ENCODE peak calls at places on chromosome 2, in four cellular contexts. O is CD8-positive, alpha-beta memory T cell; Z is ovary; K is psoas muscle. N is an unnamed sample. For H3K4me1 and H3K36me3, the result is how much of the 10 kb centered on the place peaks cover.

GRCh38 chr2:59073257-59073656 is 832.1 kb upstream of the FANCL start:
- DNase-seq in O (no peak), Z (no peak), K (no peak), N (no peak)

GRCh38 chr2:200040251-200040650 is 84.9 kb downstream of the MAIP1 start:
- DNase-seq in O (no peak), Z (no peak), K (no peak), N (no peak)

GRCh38 chr2:138122891-138123290 is 158.6 kb downstream of the HNMT start:
- DNase-seq in O (no peak), Z (no peak), K (no peak), N (no peak)

GRCh38 chr2:127503491-127503890 is 22.8 kb downstream of the IWS1 start:
- DNase-seq in O (no peak), Z (no peak), K (no peak), N (no peak)

GRCh38 chr2:54239427-54239826 is 16.6 kb downstream of the TSPYL6 start:
- DNase-seq in O (no peak), Z (no peak), K (no peak), N (no peak)

GRCh38 chr2:217418544-217418943 is 558.7 kb upstream of the TNP1 start:
- DNase-seq in O (no peak), Z (no peak), K (no peak), N (no peak)

GRCh38 chr2:103292570-103293265 is 530.9 kb downstream of the TMEM182 start:
- DNase-seq in O (no peak), Z (no peak), K (no peak), N (no peak)

GRCh38 chr2:40737180-40737579 is 285.3 kb upstream of the SLC8A1 start:
- DNase-seq in O (no peak), Z (no peak), K (no peak), N (no peak)

GRCh38 chr2:23293756-23294155 is 91.2 kb upstream of the KLHL29 start:
- DNase-seq in O (no peak), Z (no peak), K (no peak), N (no peak)

GRCh38 chr2:69196327-69197117 is 183.5 kb downstream of the ANTXR1 start:
- DNase-seq in O (no peak), Z (no peak), K (no peak), N (no peak)

GRCh38 chr2:101474752-101475384 is at the start of gene RFX8:
- DNase-seq in O (peak), Z (no peak), K (no peak), N (peak)
- H3K4me3 ChIP-seq in O (peak), Z (peak), K (peak), N (peak)

GRCh38 chr2:46720592-46721185 is 194.9 kb downstream of the MCFD2 start:
- DNase-seq in O (no peak), Z (no peak), K (no peak), N (no peak)

GRCh38 chr2:46723346-46723745 is 192.3 kb downstream of the MCFD2 start:
- DNase-seq in O (no peak), Z (no peak), K (no peak), N (no peak)

GRCh38 chr2:46724107-46724506 is 191.5 kb downstream of the MCFD2 start:
- DNase-seq in O (no peak), Z (no peak), K (no peak), N (no peak)

GRCh38 chr2:46719499-46719898 is 196.1 kb downstream of the MCFD2 start:
- DNase-seq in O (no peak), Z (no peak), K (no peak), N (no peak)

GRCh38 chr2:46722142-46722541 is 193.5 kb downstream of the MCFD2 start:
- DNase-seq in O (no peak), Z (no peak), K (no peak), N (no peak)
- H3K4me1 ChIP-seq in O (under half), Z (under half), K (half or more), N (under half)

GRCh38 chr2:222933458-222933857 is 72.6 kb downstream of the ACSL3 start:
- DNase-seq in O (no peak), Z (no peak), K (no peak), N (no peak)

GRCh38 chr2:222930862-222931261 is 70.0 kb downstream of the ACSL3 start:
- DNase-seq in O (no peak), Z (no peak), K (no peak), N (no peak)

GRCh38 chr2:222928335-222928734 is 67.5 kb downstream of the ACSL3 start:
- DNase-seq in O (no peak), Z (no peak), K (no peak), N (no peak)

GRCh38 chr2:222927600-222927999 is 66.8 kb downstream of the ACSL3 start:
- DNase-seq in O (no peak), Z (no peak), K (no peak), N (no peak)

DNA sequence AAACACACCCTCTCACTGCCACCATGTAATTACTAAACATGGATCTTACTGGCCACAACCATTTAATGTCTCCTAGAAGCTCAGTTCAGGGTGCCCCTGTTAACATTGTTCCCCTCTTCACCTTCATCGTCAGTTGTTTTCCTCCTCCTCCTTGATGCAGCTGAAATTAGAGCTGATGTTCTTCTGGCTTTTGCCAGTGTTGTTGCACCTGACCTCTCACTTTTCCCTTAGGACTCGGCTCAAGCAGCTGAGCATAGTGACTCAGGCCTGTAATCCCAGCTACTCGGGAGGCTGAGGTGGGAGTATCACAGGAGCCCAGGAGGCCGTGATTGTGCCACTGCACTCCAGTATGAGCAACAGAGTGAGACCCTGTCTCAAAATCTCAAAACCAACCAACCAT is 70.8 kb downstream of the ACSL3 start:
- DNase-seq in O (no peak), Z (no peak), K (no peak), N (no peak)
- H3K36me3 ChIP-seq in O (under half), Z (under half), K (half or more), N (under half)

GRCh38 chr2:134736167-134736885 is 17.5 kb upstream of the TMEM163 start:
- DNase-seq in O (no peak), Z (no peak), K (no peak), N (no peak)
- H3K4me3 ChIP-seq in O (no peak), Z (no peak), K (no peak), N (no peak)

N was measured in CD4-positive, alpha-beta memory T cell.